ENCODE peak calls at places on chromosomes 6 and 20, in ten cellular contexts. V is NB4, J is left ventricle myocardium inferior, S is psoas muscle, Z is heart right ventricle, B is neural progenitor cell, Q is spleen, M is heart left ventricle, W is OCI-LY7, Y is AG09309. E is an unnamed sample.

GRCh38 chr20:34364013-34364382 is 925 bp downstream of the ITCH start:
- DNase-seq in W (peak), V (peak), Q (no peak), S (no peak), M (no peak), J (no peak), Z (no peak), Y (no peak), B (no peak), E (no peak)

GRCh38 chr6:108671175-108671574 is 110.5 kb downstream of the FOXO3 start:
- DNase-seq in W (no peak), S (no peak), Q (no peak), J (no peak), B (no peak), Y (no peak), M (no peak), Z (no peak), V (no peak), E (no peak)

GRCh38 chr6:38715016-38715809 is at the start of gene DNAH8:
- DNase-seq in W (no peak), S (no peak), J (no peak), Z (no peak), Y (no peak), M (no peak), B (no peak), V (no peak), Q (peak), E (no peak)

GRCh38 chr20:641516-641913 is 11.5 kb downstream of the SRXN1 start:
- DNase-seq in Q (no peak), J (no peak), Y (no peak), V (no peak), M (peak), W (no peak), Z (no peak), B (peak), S (no peak), E (no peak)

GRCh38 chr6:97626586-97627441 is 343.8 kb upstream of the MMS22L start:
- DNase-seq in V (peak), Q (no peak), S (no peak), B (peak), M (no peak), W (peak), J (no peak), Y (no peak), Z (no peak), E (no peak)

GRCh38 chr20:47231382-47232042 is 125.0 kb downstream of the ZMYND8 start:
- DNase-seq in M (no peak), S (no peak), B (no peak), Q (no peak), W (no peak), Y (peak), J (no peak), Z (no peak), V (no peak), E (no peak)

GRCh38 chr6:160750276-160750689 is 48.2 kb downstream of the PLG start:
- DNase-seq in B (peak), W (peak), J (no peak), M (no peak), V (peak), Q (no peak), Z (no peak), S (no peak), Y (no peak), E (no peak)

GRCh38 chr20:64146301-64146935 is 17.8 kb upstream of the MYT1 start:
- DNase-seq in V (no peak), B (peak), W (no peak), Q (peak), Z (no peak), Y (no peak), S (no peak), J (no peak), M (peak), E (no peak)

GRCh38 chr6:29553268-29554057 is 6.1 kb downstream of the UBD start:
- DNase-seq in S (peak), Y (peak), Z (peak), M (peak), J (peak), W (no peak), Q (peak), V (peak), B (peak), E (no peak)

GRCh38 chr6:139644821-139645220 is 270.4 kb upstream of the CITED2 start:
- DNase-seq in Z (no peak), Q (no peak), W (no peak), M (no peak), Y (no peak), B (no peak), V (no peak), S (no peak), J (no peak), E (no peak)

GRCh38 chr6:144493035-144493910 is 208.1 kb downstream of the UTRN start:
- DNase-seq in M (no peak), B (no peak), Z (no peak), Q (no peak), V (no peak), J (no peak), W (no peak), S (no peak), Y (no peak), E (no peak)

GRCh38 chr20:50005378-50006020 is 22.7 kb downstream of the SNAI1 start:
- DNase-seq in W (no peak), M (peak), J (no peak), V (peak), Q (no peak), B (no peak), Y (no peak), Z (no peak), S (no peak), E (no peak)

GRCh38 chr6:150753404-150754184 is 111.9 kb upstream of the MTHFD1L start:
- DNase-seq in B (peak), J (no peak), V (no peak), Z (no peak), Y (no peak), M (no peak), S (no peak), W (no peak), Q (no peak), E (no peak)

GRCh38 chr20:38566199-38566598 is 14.8 kb upstream of the ADIG start:
- DNase-seq in Z (no peak), V (no peak), M (no peak), Y (no peak), S (no peak), Q (no peak), W (no peak), B (no peak), J (no peak), E (no peak)

GRCh38 chr20:47370214-47370613 is 13.7 kb upstream of the ZMYND8 start:
- DNase-seq in Q (peak), Y (no peak), M (no peak), V (no peak), J (no peak), W (no peak), S (no peak), B (no peak), Z (no peak), E (no peak)

GRCh38 chr6:55212147-55212546 is 37.8 kb downstream of the HCRTR2 start:
- DNase-seq in Q (no peak), V (no peak), M (no peak), Z (no peak), W (no peak), J (no peak), Y (no peak), B (no peak), S (no peak), E (no peak)

GRCh38 chr20:53655909-53656652 is 62.4 kb upstream of the ZNF217 start:
- DNase-seq in B (no peak), S (no peak), Y (peak), Q (no peak), J (no peak), W (no peak), Z (no peak), V (no peak), M (no peak), E (no peak)

GRCh38 chr6:8589941-8590676 is 154.8 kb upstream of the SLC35B3 start:
- DNase-seq in B (peak), V (peak), M (no peak), S (no peak), Y (no peak), Q (no peak), Z (no peak), W (no peak), J (no peak), E (no peak)

GRCh38 chr20:50304883-50305635 is 114.4 kb downstream of the CEBPB start:
- DNase-seq in V (no peak), M (peak), Z (peak), B (no peak), Q (peak), S (peak), Y (peak), J (peak), W (no peak), E (no peak)

DNA sequence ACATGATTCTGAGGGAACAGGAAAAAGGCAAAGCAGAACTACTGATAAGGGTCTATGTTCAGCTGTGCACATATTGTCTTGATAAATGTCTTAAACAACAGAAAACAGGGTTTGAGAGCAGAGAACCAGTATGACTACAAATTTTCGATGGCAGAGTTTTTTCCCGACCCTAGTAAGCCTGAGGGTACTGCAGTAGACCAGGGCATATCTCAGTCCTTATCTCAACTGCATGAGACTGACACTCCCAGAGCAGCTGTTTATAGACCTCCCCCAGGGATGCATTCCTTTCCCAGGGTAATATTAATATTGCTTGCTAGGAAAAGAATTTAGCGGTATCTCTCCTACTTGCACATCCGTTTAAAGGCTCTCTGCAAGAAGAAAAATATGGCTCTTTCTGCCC is 1176.8 kb upstream of the ADGRB3 start:
- DNase-seq in Y (no peak), V (no peak), J (no peak), W (peak), B (no peak), M (no peak), S (no peak), Z (no peak), Q (no peak), E (no peak)
- H3K4me3 ChIP-seq in Y (no peak), V (no peak), J (no peak), W (no peak), B (no peak), M (no peak), S (no peak), Z (no peak), Q (no peak), E (no peak)

GRCh38 chr6:25046942-25047341 is 111.2 kb upstream of the RIPOR2 start:
- DNase-seq in B (no peak), V (no peak), W (no peak), Y (no peak), J (no peak), Q (no peak), S (no peak), M (no peak), Z (no peak), E (no peak)

GRCh38 chr6:25052181-25052580 is 116.4 kb upstream of the RIPOR2 start:
- DNase-seq in Y (no peak), J (no peak), S (no peak), W (no peak), V (peak), B (no peak), Q (no peak), M (no peak), Z (no peak), E (no peak)

GRCh38 chr6:25053875-25054371 is 118.2 kb upstream of the RIPOR2 start:
- DNase-seq in B (no peak), Z (no peak), J (no peak), M (no peak), S (no peak), Q (no peak), V (peak), Y (no peak), W (no peak), E (no peak)

GRCh38 chr6:25051083-25051482 is 115.3 kb upstream of the RIPOR2 start:
- DNase-seq in S (no peak), Y (no peak), B (no peak), Q (no peak), M (no peak), Z (no peak), W (no peak), V (no peak), J (no peak), E (no peak)

DNA sequence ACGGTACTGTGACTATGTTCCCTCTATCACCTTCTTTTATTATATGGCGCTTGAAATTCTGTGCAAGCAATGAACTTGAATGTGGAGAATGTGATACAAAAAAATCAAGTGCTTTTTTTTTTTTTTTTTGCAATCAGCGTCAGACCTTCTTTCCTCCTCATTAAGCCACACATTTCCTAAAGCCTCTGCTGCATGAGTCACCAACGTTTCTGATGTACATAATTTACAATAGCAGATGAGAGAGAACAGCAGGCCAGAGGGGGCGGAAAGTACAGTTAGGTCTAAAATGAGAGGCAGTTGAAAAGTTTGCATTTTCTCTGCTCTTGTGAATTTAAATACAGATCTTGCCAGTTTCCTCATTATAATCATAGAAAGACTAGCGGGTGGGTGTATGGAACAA is 114.6 kb upstream of the RIPOR2 start:
- DNase-seq in M (no peak), Y (no peak), B (no peak), J (no peak), Q (no peak), S (no peak), Z (no peak), W (peak), V (peak), E (no peak)
- TF ChIP-seq CTCF in M (no peak), Y (no peak), B (no peak), J (no peak), Q (no peak), S (no peak), Z (no peak), W (no peak), V (no peak), E (no peak)

GRCh38 chr6:89311853-89312531 is 3.1 kb downstream of the GABRR2 start:
- DNase-seq in S (peak), Y (no peak), Z (peak), M (peak), J (peak), Q (no peak), V (peak), W (peak), B (peak), E (no peak)
- H3K4me3 ChIP-seq in S (no peak), Y (no peak), Z (peak), M (peak), J (peak), Q (no peak), V (no peak), W (no peak), B (no peak), E (no peak)

GRCh38 chr20:48930878-48931277 is 9.4 kb downstream of the ARFGEF2 start:
- DNase-seq in V (no peak), W (no peak), Y (no peak), Z (no peak), J (no peak), Q (no peak), S (no peak), B (no peak), M (no peak), E (no peak)

GRCh38 chr20:48931527-48932374 is 10.2 kb downstream of the ARFGEF2 start:
- DNase-seq in B (no peak), Z (no peak), Q (no peak), V (no peak), S (no peak), Y (no peak), M (no peak), J (no peak), W (no peak), E (no peak)

GRCh38 chr20:48932375-48932941 is 10.9 kb downstream of the ARFGEF2 start:
- DNase-seq in S (no peak), J (no peak), Q (no peak), M (no peak), Z (no peak), V (no peak), B (no peak), Y (no peak), W (no peak), E (no peak)

GRCh38 chr20:48930035-48930434 is 8.5 kb downstream of the ARFGEF2 start:
- DNase-seq in B (no peak), W (no peak), M (no peak), Q (no peak), Z (no peak), Y (no peak), V (no peak), J (no peak), S (no peak), E (no peak)

DNA sequence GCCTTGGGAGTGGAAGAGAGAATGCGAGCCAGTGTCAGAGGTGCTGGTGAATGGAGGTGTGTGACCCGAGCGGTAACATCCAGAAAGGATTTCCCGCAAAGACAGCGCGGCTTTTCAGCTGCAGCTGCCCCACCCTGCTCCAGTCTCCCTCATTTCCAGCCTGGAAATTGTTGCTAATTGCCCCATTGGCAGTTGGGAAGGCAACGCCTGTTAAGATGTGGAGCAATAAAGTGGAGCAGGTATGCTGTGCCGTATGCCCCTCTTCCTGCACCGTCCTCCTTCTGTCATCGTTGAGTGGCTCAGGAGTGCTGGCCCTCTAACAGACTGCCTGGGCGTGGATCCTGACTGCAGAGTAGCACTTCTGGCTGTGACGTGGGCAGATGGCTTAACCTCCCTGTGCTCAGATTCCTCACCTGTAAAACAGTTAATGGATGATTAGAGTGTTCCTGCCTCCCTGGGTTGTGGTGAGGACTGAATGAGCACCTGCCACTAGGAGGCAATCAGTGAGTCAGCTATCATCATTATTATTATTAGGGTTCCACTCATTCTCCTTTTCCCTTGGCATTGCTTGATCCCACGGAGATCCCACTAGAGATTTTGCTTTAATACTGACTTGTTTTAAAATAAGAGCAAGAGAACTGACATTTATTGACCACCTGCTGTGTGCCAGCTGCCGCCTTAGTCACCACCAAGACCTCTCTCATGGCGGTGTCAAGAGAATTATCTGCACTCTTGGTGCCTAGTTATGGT is 11.7 kb downstream of the ARFGEF2 start:
- DNase-seq in M (no peak), Z (no peak), J (no peak), Y (no peak), Q (no peak), S (no peak), W (no peak), V (no peak), B (no peak), E (no peak)
- TF ChIP-seq CTCF in M (no peak), Z (no peak), J (no peak), Y (no peak), Q (no peak), S (no peak), W (no peak), V (peak), B (no peak), E (peak)

DNA sequence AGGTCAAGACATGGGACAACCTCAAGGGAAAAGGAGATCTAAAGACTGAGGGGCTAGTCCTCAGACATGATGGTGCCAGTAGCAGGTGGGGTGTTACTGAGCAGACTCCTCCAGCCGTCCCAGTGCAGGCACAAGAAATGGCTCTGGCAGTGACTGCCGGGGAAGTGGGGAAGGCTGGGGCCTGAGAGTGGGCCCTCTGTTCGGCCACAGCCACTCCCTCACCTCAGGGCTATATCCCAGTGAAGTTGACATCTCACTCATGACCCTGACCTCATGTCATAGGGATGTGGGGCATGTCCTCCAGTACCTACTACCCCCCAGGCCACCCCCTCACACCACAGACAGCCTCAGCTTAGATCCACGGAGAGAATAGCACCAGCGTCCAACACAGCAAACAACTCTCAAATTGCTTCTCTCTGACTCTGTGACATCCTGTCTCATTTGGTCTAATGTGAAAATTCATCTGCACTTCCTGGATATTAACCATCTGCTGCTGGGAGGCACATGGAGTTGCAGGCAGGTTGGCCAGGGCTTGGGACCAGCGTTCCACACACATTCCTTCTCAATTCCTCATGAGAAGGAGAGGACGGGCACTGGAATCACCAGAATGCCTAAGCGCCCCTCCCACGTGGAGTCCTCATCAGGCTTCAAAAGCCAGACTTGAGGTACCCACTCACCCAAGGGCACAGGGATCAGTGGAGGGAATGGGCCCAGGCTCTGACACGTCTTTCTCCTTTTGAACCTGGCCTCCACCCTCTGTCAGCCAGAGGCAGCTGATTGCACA is 163.7 kb upstream of the CST7 start:
- DNase-seq in B (no peak), S (no peak), Y (peak), W (no peak), Z (no peak), Q (peak), M (no peak), J (no peak), V (no peak), E (peak)
- H3K4me3 ChIP-seq in B (no peak), S (no peak), Y (no peak), W (no peak), Z (no peak), Q (no peak), M (no peak), J (no peak), V (no peak), E (no peak)

E was measured in epithelial cell of proximal tubule.